ENCODE peak calls at places on chromosomes 3 and 15, in eight cellular contexts. D, A, O, V, S, X, R and P are unnamed samples.

GRCh38 chr15:36075333-36075732 is 504.1 kb upstream of the CDIN1 start:
- DNase-seq in S (no peak), A (no peak), X (no peak), D (no peak), O (no peak), V (peak), R (no peak), P (no peak)

GRCh38 chr3:185688808-185689207 is 102.7 kb downstream of the SENP2 start:
- DNase-seq in S (no peak), R (no peak), X (no peak), D (no peak), V (peak), A (no peak), O (peak), P (no peak)

GRCh38 chr15:29449136-29449535 is 179.5 kb upstream of the NSMCE3 start:
- DNase-seq in X (no peak), O (peak), R (no peak), V (no peak), S (no peak), D (no peak), A (no peak), P (no peak)

GRCh38 chr3:7854721-7855120 is 646.9 kb upstream of the LMCD1 start:
- DNase-seq in R (no peak), O (no peak), V (no peak), A (no peak), S (no peak), D (no peak), X (no peak), P (no peak)

GRCh38 chr3:30826381-30827061 is 67.9 kb downstream of the GADL1 start:
- DNase-seq in V (no peak), R (no peak), A (no peak), S (no peak), O (no peak), D (no peak), X (no peak), P (no peak)

GRCh38 chr3:77052733-77053680 is 13.1 kb downstream of the ROBO2 start:
- DNase-seq in O (no peak), D (no peak), R (no peak), A (no peak), X (no peak), S (no peak), V (no peak), P (no peak)

GRCh38 chr15:79378394-79379158 is 53.6 kb upstream of the MINAR1 start:
- DNase-seq in A (no peak), R (no peak), O (no peak), D (no peak), X (no peak), S (no peak), V (no peak), P (no peak)

GRCh38 chr3:96027718-96028117 is 786.7 kb upstream of the EPHA6 start:
- DNase-seq in D (no peak), V (no peak), R (no peak), A (no peak), O (no peak), X (no peak), S (no peak), P (no peak)

GRCh38 chr3:149414557-149415231 is 37.2 kb upstream of the TM4SF1 start:
- DNase-seq in D (no peak), A (no peak), S (no peak), X (no peak), V (no peak), O (no peak), R (no peak), P (no peak)

GRCh38 chr15:63857459-63857856 is 23.7 kb upstream of the HERC1 start:
- DNase-seq in S (no peak), D (no peak), A (no peak), R (no peak), X (peak), O (no peak), V (no peak), P (no peak)

GRCh38 chr15:72967836-72968530 is 84.3 kb upstream of the NEO1 start:
- DNase-seq in D (no peak), V (no peak), A (no peak), O (no peak), R (no peak), X (no peak), S (no peak), P (no peak)

GRCh38 chr3:124504332-124505059 is 225.8 kb upstream of the UMPS start:
- DNase-seq in V (peak), R (no peak), A (no peak), O (no peak), D (peak), S (no peak), X (no peak), P (no peak)

GRCh38 chr3:103075282-103075681 is 640.5 kb downstream of the ZPLD1 start:
- DNase-seq in D (no peak), A (no peak), R (no peak), S (no peak), V (no peak), O (no peak), X (no peak), P (no peak)

GRCh38 chr3:17602126-17602525 is 140.3 kb downstream of the TBC1D5 start:
- DNase-seq in S (no peak), X (no peak), R (no peak), A (no peak), D (no peak), V (no peak), O (peak), P (no peak)

GRCh38 chr15:97729270-97729669 is 231.2 kb upstream of the ARRDC4 start:
- DNase-seq in A (no peak), D (no peak), X (no peak), R (no peak), O (no peak), V (no peak), S (no peak), P (no peak)
- H3K4me3 ChIP-seq in A (no peak), D (no peak), X (peak), R (peak), O (no peak), V (no peak), S (no peak), P (no peak)

GRCh38 chr15:87940763-87941162 is 315.8 kb downstream of the NTRK3 start:
- DNase-seq in O (no peak), A (no peak), X (no peak), S (no peak), D (no peak), V (no peak), R (no peak), P (no peak)
- H3K27ac ChIP-seq in O (no peak), A (no peak), X (no peak), S (no peak), D (no peak), V (no peak), R (no peak), P (no peak)

GRCh38 chr3:128784228-128784627 is 58.2 kb downstream of the RAB7A start:
- DNase-seq in O (no peak), A (peak), D (peak), S (peak), X (peak), R (no peak), V (no peak), P (peak)

GRCh38 chr3:128786434-128787020 is 60.5 kb downstream of the RAB7A start:
- DNase-seq in O (peak), R (no peak), X (no peak), S (no peak), D (no peak), V (no peak), A (no peak), P (no peak)

GRCh38 chr3:128788268-128788869 is 62.4 kb downstream of the RAB7A start:
- DNase-seq in O (no peak), A (no peak), S (no peak), R (no peak), D (no peak), X (no peak), V (no peak), P (no peak)

GRCh38 chr3:128784843-128785242 is 58.9 kb downstream of the RAB7A start:
- DNase-seq in V (no peak), R (no peak), X (no peak), O (no peak), D (no peak), A (no peak), S (no peak), P (no peak)

GRCh38 chr3:128787256-128788253 is 61.6 kb downstream of the RAB7A start:
- DNase-seq in V (no peak), X (no peak), R (no peak), D (no peak), S (no peak), A (no peak), O (peak), P (no peak)
- TF ChIP-seq CTCF in V (peak), X (peak), R (no peak), D (peak), S (peak), A (peak), O (peak), P (peak)

GRCh38 chr3:153210116-153210515 is 48.1 kb downstream of the RAP2B start:
- DNase-seq in V (no peak), X (no peak), S (no peak), O (no peak), R (no peak), D (no peak), A (peak), P (no peak)
- H3K4me3 ChIP-seq in V (no peak), X (no peak), S (no peak), O (no peak), R (no peak), D (no peak), A (no peak), P (no peak)

DNA sequence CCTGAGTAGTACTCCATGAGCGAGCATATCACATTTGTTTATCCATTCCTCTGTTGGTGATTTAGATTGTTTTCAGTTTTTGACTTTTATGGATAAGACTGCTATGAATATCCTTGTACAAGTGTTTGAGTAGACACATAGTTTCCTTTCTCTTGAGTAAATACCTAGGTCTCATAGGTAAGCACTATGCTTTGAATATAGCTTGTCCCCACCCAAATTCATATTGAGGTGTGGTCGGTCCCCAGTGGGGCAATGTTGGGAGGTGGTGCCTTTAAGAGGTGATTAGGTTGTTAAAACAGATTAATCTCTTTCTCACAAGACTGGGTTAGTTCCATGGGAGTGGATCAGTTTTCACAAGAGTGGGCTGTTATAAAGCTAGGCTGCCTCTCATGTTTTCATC is 42.8 kb downstream of the CDCP1 start:
- DNase-seq in V (no peak), O (no peak), A (no peak), X (no peak), S (no peak), D (no peak), R (no peak), P (no peak)
- H3K27ac ChIP-seq in V (no peak), O (no peak), A (no peak), X (no peak), S (no peak), D (no peak), R (no peak), P (no peak)

GRCh38 chr15:48565560-48566482 is 79.7 kb downstream of the FBN1 start:
- DNase-seq in D (no peak), S (no peak), O (peak), X (no peak), R (no peak), V (no peak), A (no peak), P (no peak)
- TF ChIP-seq CTCF in D (no peak), S (no peak), O (peak), X (no peak), R (no peak), V (peak), A (no peak), P (no peak)